ENCODE peak calls at places on chromosomes 16 and 17, in five cellular contexts. E, V, O, G and R are unnamed samples.

GRCh38 chr16:1941162-1941923 is 1.7 kb downstream of the MSRB1 start:
- DNase-seq in V (no peak), O (no peak), G (peak; percentile 75), E (no peak), R (peak; percentile 73)

GRCh38 chr17:9175700-9176467 is 154.6 kb downstream of the NTN1 start:
- DNase-seq in G (no peak), O (no peak), E (no peak), V (no peak), R (no peak)

GRCh38 chr17:40510328-40510648 is 8.9 kb upstream of the TNS4 start:
- DNase-seq in V (peak; percentile 87), O (peak; percentile 59), E (no peak), G (no peak), R (no peak)

GRCh38 chr17:74677558-74678466 is 34.9 kb downstream of the CD300LF start:
- DNase-seq in V (peak; percentile 24), G (peak; percentile 67), O (peak; percentile 42), E (no peak), R (no peak)

GRCh38 chr17:28398280-28398981 is 7.6 kb downstream of the SLC46A1 start:
- DNase-seq in V (no peak), E (no peak), G (no peak), O (no peak), R (no peak)

GRCh38 chr17:40180694-40181093 is 3.4 kb downstream of the RAPGEFL1 start:
- DNase-seq in O (no peak), V (no peak), G (no peak), E (no peak), R (peak; percentile 81)

GRCh38 chr17:80901319-80901718 is 90.3 kb upstream of the CHMP6 start:
- DNase-seq in G (no peak), O (no peak), V (no peak), E (no peak), R (peak; percentile 21)

GRCh38 chr17:29597361-29598172 is 4.6 kb downstream of the ANKRD13B start:
- DNase-seq in O (peak; percentile 65), G (no peak), V (no peak), E (no peak), R (no peak)

GRCh38 chr17:4519361-4519788 is 20.7 kb downstream of the SPNS2 start:
- DNase-seq in O (peak; percentile 89), E (no peak), V (no peak), G (no peak), R (no peak)

GRCh38 chr17:77679589-77679988 is 278.9 kb upstream of the TNRC6C start:
- DNase-seq in E (no peak), G (no peak), V (no peak), O (no peak), R (no peak)

GRCh38 chr17:54194268-54194667 is 371.5 kb downstream of the KIF2B start:
- DNase-seq in V (no peak), O (no peak), G (no peak), E (no peak), R (no peak)

GRCh38 chr16:72848759-72849664 is 198.9 kb downstream of the ZFHX3 start:
- DNase-seq in G (no peak), V (peak; percentile 92), E (peak; percentile 40), O (no peak), R (peak; percentile 92)

GRCh38 chr17:79340286-79340685 is 265.7 kb downstream of the ENGASE start:
- DNase-seq in O (peak; percentile 80), G (no peak), E (no peak), V (no peak), R (no peak)

GRCh38 chr17:9645858-9646555 is 690 bp downstream of the USP43 start:
- DNase-seq in O (peak; percentile 75), E (no peak), G (peak; percentile 77), V (peak; percentile 51), R (peak; percentile 85)

GRCh38 chr17:48262982-48263586 is 155.5 kb downstream of the SNX11 start:
- DNase-seq in E (no peak), G (no peak), V (peak; percentile 52), O (no peak), R (no peak)

GRCh38 chr17:44214230-44214494 is 5.3 kb downstream of the UBTF start:
- DNase-seq in V (no peak), E (no peak), O (no peak), G (no peak), R (no peak)
- H3K27ac ChIP-seq in V (no peak overlapping the region), E (no peak overlapping the region), O (no peak overlapping the region), G (no peak overlapping the region), R (no peak overlapping the region)

GRCh38 chr17:50634123-50634914 is at the start of gene ABCC3:
- DNase-seq in E (no peak), G (no peak), O (no peak), V (peak; percentile 75), R (peak; percentile 76)

GRCh38 chr17:50631908-50632571 is 2.6 kb upstream of the ABCC3 start:
- DNase-seq in O (no peak), V (peak; percentile 73), G (no peak), E (no peak), R (no peak)

GRCh38 chr17:50632637-50633036 is 2.0 kb upstream of the ABCC3 start:
- DNase-seq in O (no peak), V (no peak), E (no peak), G (no peak), R (no peak)

GRCh38 chr17:50634915-50635719 is 436 bp downstream of the ABCC3 start:
- DNase-seq in V (peak; percentile 24), E (no peak), O (no peak), G (no peak), R (peak; percentile 43)

DNA sequence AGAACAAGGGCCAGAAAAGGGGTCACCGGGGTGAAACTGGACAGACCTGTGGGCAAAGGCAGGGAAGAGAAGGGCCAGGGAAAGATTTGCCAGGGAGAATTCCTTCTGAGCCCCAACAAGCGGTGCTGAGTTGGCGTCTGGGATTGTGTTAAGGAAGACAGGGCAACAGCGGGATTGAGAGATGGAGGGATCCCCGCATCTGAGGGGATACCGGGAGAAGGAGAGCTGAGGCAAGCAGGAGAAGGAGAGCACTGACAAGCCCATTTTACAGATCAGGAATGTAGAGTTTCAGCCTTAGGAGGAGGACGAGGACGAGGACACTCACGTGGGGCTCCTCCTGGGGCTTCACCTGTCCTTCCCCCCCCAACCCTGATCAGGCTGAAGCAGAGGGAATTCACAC is 998 bp upstream of the ABCC3 start:
- DNase-seq in G (no peak), E (no peak), V (no peak), O (no peak), R (no peak)
- H3K27me3 ChIP-seq in G (peaks cover 23% of the 10 kb centered on the region), E (peaks cover under 1% of the 10 kb centered on the region), V (no peaks in the 10 kb centered on the region), O (peaks cover 49% of the 10 kb centered on the region), R (no peaks in the 10 kb centered on the region)

GRCh38 chr17:14203392-14203791 is 33.3 kb downstream of the CDRT15 start:
- DNase-seq in V (peak; percentile 26), O (no peak), E (no peak), G (no peak), R (no peak)
- H3K27ac ChIP-seq in V (no peak overlapping the region), O (no peak overlapping the region), E (no peak overlapping the region), G (no peak overlapping the region), R (no peak overlapping the region)

DNA sequence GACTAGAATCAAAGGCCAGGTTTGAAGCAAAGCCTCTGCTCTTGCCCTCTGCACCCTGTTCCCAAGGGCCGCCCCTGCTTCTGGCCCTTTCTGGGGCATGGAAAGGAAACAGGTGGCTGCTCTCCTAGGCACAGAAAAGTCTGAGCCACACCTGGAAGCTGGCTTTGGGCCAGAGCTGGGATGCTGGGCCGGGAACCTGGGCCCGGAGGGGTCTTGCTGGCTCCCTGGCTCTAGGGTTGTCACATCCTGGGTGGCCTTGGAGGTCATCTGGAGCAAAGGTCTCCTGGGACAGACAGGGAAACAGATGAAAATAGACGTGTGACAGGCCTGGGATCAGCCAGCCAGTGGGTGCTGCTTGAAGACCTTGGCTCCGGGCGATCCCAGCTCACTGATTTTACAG is 74.1 kb upstream of the LHX1 start:
- DNase-seq in O (no peak), G (no peak), V (no peak), E (no peak), R (no peak)
- H3K27me3 ChIP-seq in O (peaks cover 13% of the 10 kb centered on the region), G (no peaks in the 10 kb centered on the region), V (no peaks in the 10 kb centered on the region), E (no peaks in the 10 kb centered on the region), R (no peaks in the 10 kb centered on the region)

DNA sequence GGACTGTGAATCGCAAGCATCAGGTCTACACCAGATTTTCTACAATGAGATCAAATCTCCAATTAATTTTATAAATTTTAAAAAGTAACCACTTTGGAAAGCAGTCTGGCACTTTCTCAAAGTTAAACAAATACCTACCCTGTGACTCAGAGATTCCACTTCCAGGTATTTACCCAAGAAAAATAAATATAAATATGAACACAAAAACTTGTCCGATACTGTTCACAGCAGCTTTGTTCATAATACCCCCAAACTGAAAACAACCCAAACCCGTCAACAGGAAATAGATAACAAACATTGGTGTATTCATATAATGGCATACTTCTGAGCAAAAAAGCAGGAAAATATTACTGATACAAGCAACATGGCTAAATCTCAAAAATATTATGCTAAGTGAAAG is 12.1 kb downstream of the ZDHHC7 start:
- DNase-seq in O (no peak), G (no peak), E (no peak), V (peak; percentile 70), R (no peak)
- H3K27ac ChIP-seq in O (no peak overlapping the region), G (no peak overlapping the region), E (peak overlapping the region; percentile 85), V (peak overlapping the region; percentile 61), R (peak overlapping the region; percentile 84)

DNA sequence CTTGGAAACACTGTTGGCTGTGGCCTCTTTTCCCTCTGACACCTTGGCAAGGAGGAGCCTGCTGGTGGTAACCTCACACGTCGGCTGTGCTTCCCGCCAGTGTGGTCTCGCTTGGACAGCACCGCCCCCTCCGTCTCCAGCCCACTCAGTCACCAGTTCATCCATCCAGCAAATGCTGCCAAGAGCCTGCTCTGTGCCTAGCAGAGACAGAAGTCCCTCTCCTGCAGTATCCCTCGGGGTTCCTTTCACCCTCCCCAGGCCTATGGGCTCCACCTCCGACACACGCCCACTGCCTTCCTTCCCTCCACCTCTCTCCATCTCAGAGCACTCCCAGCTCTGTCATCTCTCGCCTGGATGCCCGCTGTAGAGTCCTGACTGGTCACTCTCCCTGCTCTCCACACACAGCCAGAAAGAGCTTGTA is 12.3 kb downstream of the CACNG4 start:
- DNase-seq in E (no peak), O (no peak), G (no peak), V (peak; percentile 42), R (no peak)
- H3K27me3 ChIP-seq in E (peaks cover 19% of the 10 kb centered on the region), O (peaks cover 50% of the 10 kb centered on the region), G (no peaks in the 10 kb centered on the region), V (no peaks in the 10 kb centered on the region), R (no peaks in the 10 kb centered on the region)

DNA sequence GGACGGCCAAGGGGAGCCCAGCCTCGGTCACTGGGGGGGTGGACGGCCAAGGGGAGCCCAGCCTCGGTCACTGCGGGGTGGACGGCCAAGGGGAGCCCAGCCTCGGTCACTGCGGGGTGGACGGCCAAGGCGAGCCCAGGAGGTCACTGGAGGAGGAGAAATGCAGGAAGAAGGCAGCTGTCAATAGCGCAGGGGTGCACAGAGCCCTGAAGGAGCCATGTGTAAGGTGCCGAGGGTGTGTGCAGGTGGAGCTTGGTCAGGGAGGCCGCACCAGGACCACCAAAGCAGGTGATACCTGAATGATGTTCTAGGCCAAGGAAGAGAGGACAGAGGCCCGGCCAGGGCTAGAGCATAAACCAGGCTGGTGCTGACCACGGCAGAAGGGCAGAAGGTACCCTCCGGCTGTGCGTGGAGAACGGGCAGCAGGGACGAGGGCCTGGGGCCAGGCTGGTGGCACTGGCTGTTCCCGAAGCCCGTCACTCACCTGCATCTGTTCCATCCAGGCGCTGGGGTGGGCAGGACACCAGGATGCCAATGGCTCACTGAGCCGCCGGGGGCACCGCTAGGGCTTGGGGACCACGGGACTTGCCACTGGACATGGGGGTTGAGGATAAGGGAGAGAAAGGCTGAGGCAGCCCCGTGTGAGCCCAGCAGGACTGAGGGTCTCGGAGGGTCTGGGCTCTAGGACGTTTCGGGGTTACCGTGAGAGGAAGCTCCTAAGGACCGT is 5.9 kb upstream of the CCDC57 start:
- DNase-seq in O (peak; percentile 78), V (no peak), E (no peak), G (peak; percentile 29), R (no peak)
- H3K27ac ChIP-seq in O (no peak overlapping the region), V (peak overlapping the region; percentile 91), E (no peak overlapping the region), G (no peak overlapping the region), R (no peak overlapping the region)